ENCODE peak calls at places on chromosomes 1 and 21, in four cellular contexts. V is K562, A is GM12878, X is H1. H is an unnamed sample.
A peak's percentile ranks its signal among the peaks of the same experiment; 100 is the strongest.

GRCh38 chr1:27831568-27832410 is 1.2 kb downstream of the PPP1R8 start:
- DNase-seq in V (no peak), A (no peak), X (no peak), H (peak; percentile 7)

GRCh38 chr21:45551816-45552695 is 9.8 kb upstream of the SLC19A1 start:
- DNase-seq in V (no peak), A (no peak), X (no peak), H (no peak)

GRCh38 chr1:192660613-192661012 is 24.7 kb downstream of the RGS13 start:
- DNase-seq in V (no peak), A (no peak), X (no peak), H (no peak)

GRCh38 chr1:204380293-204380831 is 20.6 kb upstream of the PLEKHA6 start:
- DNase-seq in V (no peak), A (no peak), X (no peak), H (no peak)

GRCh38 chr21:31366825-31367224 is 22.8 kb upstream of the TIAM1 start:
- DNase-seq in V (no peak), A (no peak), X (no peak), H (peak; percentile 98)

GRCh38 chr1:45669859-45670655 is 16.3 kb downstream of the GPBP1L1 start:
- DNase-seq in V (no peak), A (no peak), X (no peak), H (no peak)

GRCh38 chr1:110059133-110059863 is 11.2 kb downstream of the ALX3 start:
- DNase-seq in V (peak; percentile 69), A (no peak), X (no peak), H (no peak)

GRCh38 chr1:172338295-172338735 is 82.2 kb upstream of the C1orf105 start:
- DNase-seq in V (no peak), A (peak; percentile 74), X (no peak), H (no peak)

GRCh38 chr1:168507271-168507670 is 36.5 kb downstream of the XCL2 start:
- DNase-seq in V (no peak), A (no peak), X (no peak), H (no peak)

GRCh38 chr1:147336290-147336689 is 93.8 kb downstream of the CHD1L start:
- DNase-seq in V (no peak), A (no peak), X (no peak), H (no peak)

GRCh38 chr1:165050246-165050645 is 306.3 kb downstream of the LMX1A start:
- DNase-seq in V (no peak), A (no peak), X (no peak), H (no peak)

DNA sequence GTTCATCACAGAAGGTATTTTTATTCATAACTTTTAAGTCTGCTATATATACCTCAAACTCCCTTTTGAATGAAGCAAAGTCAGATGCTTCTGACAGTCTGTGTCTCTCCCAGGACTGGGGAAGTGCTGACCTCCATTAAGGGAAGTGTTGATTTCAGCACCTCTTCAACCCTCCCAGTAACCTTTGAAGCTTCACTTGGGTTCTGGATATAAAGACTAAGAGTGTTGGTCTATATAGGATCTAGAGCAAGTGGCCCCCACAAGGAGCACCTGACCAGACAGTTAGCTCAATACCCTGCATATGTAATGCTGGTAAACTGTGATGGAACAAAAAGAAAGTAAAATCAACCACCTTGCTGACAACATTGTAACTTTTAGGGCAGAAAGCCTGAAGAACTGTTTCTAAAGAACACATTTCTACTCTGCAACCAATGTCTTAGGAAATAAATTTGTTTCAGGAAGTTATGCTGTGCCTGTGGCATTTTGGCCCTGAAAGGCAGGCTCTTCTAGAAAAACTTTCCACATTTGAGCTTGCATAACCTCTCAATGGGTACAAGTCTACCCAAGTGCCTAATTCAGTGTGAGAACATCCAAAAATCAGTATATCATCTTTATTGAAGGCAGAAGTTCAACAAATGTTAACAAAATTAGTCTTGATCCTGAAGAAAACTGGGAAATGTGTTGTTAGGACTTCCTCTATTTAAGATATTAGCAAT is 865 bp upstream of the PTPN22 start:
- DNase-seq in V (no peak), A (no peak), X (no peak), H (no peak)
- TF ChIP-seq SP1 in V (no peak), A (no peak), X (no peak), H (no peak)

DNA sequence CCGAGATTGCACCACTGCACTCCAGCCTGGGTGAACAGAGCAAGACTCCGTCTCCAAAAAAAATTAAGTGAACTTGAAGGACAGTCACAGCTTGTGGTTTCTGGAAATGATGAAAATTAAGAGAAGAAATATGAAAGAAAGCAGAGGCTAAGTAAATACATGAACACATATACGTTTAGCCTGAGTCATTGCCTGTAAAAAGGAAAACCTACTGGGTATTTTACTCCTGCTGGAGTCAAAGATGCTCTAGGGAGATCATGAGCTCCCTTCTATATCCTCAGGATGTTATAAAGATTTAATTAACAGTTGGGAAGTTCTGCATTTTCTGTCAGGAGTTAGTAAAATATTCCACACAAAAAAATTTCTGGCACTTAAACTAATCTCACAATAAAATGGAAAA is 43.5 kb upstream of the TTC39A start:
- DNase-seq in V (no peak), A (no peak), X (no peak), H (no peak)
- TF ChIP-seq EGR1 in V (no peak), A (no peak), X (no peak), H (no peak)

GRCh38 chr1:234532511-234532922 is 53.5 kb upstream of the TARBP1 start:
- DNase-seq in V (no peak), A (no peak), X (no peak), H (no peak)

GRCh38 chr1:234533034-234533571 is 54.1 kb upstream of the TARBP1 start:
- DNase-seq in V (no peak), A (no peak), X (no peak), H (no peak)

GRCh38 chr1:234530641-234531040 is 51.7 kb upstream of the TARBP1 start:
- DNase-seq in V (no peak), A (no peak), X (no peak), H (no peak)

GRCh38 chr1:234529661-234530237 is 50.8 kb upstream of the TARBP1 start:
- DNase-seq in V (no peak), A (no peak), X (no peak), H (no peak)

DNA sequence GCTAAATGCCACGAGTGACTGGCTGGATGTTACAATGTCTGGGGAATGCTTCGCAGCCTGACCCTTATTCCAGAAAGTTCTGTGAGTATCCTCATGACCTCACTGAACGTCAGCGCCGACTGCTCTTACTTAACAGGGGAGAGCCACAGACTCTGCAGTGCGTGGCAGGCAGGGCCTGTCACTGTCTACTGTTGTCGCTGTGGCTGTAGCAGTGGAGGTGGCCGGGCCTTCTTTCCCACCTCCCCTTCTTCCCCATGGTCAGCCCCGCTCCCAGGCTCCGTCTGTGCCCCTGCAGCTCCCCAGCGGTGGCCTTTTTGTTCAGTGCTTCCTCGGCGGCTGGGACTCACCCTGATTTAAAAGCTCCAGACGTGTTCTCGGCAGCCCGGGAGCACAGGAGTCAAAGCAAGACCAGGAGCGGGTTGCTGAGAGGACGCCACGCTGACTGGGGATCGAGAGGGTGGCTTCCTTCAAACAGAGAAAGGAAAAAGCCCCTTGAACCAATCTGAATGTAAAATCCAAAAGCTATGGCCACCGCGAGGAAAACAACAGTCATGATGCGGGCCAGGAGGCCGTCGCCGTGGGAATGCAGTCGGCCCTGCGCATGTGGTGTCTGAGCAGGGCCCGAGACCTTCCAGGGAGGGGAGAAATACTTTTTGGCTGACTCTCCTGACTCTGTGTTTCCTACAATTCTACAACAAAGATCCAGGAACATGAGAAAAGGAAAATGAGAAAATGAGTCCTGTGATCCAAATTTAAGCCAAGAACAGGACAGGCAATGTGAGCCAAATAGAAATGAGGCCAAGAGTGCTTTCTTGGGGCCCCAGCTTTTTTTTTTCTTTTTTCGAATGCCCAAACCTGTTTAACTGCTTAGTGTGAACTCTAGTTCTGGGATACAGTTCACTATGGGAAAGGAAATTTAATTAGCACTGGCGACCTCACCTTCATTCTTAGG is 52.5 kb upstream of the TARBP1 start:
- DNase-seq in V (no peak), A (no peak), X (no peak), H (no peak)
- TF ChIP-seq POLR2AphosphoS5 in V (no peak), A (no peak), X (no peak), H (no peak)

DNA sequence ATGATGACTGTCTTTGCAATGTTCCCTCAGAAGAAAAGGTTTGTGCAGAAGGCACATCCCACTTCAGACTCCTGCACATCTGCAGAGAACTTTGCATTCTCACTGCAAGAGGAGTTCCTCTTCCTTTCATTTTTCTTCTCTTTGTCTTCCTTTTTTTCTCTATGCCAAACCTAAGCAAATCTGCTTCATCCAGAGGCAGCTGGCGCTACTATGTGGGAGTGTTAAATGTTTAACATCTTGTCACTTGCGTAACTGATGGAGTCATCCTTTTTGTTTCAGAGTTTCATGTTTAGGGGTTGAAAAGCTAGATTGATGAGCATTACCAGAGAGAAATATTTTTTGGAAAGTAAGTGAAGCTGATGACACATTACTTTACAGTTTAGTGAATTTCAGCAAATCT is 985 bp upstream of the LRRC53 start:
- DNase-seq in V (no peak), A (no peak), X (no peak), H (no peak)
- TF ChIP-seq SP1 in V (no peak), A (no peak), X (no peak), H (no peak)

GRCh38 chr1:2292725-2293450 is 64.8 kb downstream of the SKI start:
- DNase-seq in V (no peak), A (no peak), X (no peak), H (no peak)

GRCh38 chr1:2290171-2290578 is 62.1 kb downstream of the SKI start:
- DNase-seq in V (no peak), A (no peak), X (no peak), H (no peak)

GRCh38 chr1:2288816-2289536 is 60.9 kb downstream of the SKI start:
- DNase-seq in V (no peak), A (no peak), X (no peak), H (no peak)

GRCh38 chr1:2289607-2290006 is 61.5 kb downstream of the SKI start:
- DNase-seq in V (no peak), A (no peak), X (no peak), H (no peak)

GRCh38 chr1:2290595-2291510 is 62.7 kb downstream of the SKI start:
- DNase-seq in V (peak; percentile 66), A (peak; percentile 50), X (no peak), H (no peak)
- TF ChIP-seq EGR1 in V (no peak), A (no peak), X (no peak), H (no peak)

DNA sequence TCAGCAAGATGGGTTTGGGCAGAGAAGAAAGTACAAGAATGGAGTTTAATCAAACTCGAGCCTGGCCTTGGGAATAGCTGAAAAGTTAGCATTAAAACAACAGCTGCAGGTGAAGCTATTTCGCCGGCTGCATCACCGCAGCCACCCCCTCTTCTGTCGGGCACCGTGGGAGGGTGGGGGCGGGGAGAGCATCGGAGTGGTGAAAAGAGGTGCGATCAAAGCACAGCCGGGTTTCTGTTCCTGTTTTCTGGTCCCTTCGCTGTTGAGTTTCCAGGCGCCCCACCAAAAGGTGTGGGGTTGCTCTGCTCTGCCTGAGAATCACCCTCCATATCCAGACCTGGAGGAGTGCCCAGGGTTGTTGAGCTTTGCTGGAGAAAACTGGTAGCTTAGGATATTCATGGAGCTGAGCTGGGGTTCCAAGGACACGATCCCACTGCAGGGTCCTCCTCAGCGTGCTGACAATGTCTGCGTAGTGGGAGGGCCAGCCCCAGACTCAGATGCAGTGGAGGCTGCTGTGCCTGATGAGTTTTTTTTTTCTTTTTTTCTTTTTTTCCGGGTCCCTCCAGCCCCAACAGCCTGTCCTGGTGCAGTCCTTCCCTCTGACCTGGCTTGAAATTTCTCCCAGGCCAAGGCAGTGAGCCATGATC is 127.5 kb upstream of the C1orf174 start:
- DNase-seq in V (no peak), A (peak; percentile 34), X (no peak), H (no peak)
- TF ChIP-seq POLR2AphosphoS5 in V (no peak), A (no peak), X (no peak), H (no peak)

H was measured in HCT116.